ENCODE peak calls at places on chromosomes 11 and 22, in ten cellular contexts. N is fibroblast of mammary gland; E is cardiac muscle cell; I is HCT116; J is stimulated activated CD4-positive, alpha-beta T cell treated with anti-CD3 and anti-CD28 coated beads, Interleukin-2, amount 100 ng/mL, for 24 hours; H is bronchial epithelial cell; W is choroid plexus epithelial cell; A is head of caudate nucleus; V is colonic mucosa; T is endothelial cell. B is an unnamed sample.

GRCh38 chr22:37163618-37164534 is 14.2 kb upstream of the IL2RB start:
- DNase-seq in N (no peak), E (no peak), I (no peak), J (peak), H (no peak), W (no peak), A (no peak), V (no peak), T (no peak), B (peak)

GRCh38 chr11:10349281-10349665 is 44.4 kb downstream of the ADM start:
- DNase-seq in N (no peak), E (no peak), I (no peak), J (no peak), H (no peak), W (no peak), A (no peak), V (no peak), T (no peak), B (no peak)

GRCh38 chr11:58866788-58867187 is 22.3 kb upstream of the GLYATL2 start:
- DNase-seq in N (peak), E (no peak), I (no peak), J (no peak), H (peak), W (no peak), A (no peak), V (no peak), T (no peak), B (no peak)

GRCh38 chr11:105372214-105372613 is 232.6 kb upstream of the CARD18 start:
- DNase-seq in N (no peak), E (peak), I (no peak), J (no peak), H (peak), W (peak), A (no peak), V (no peak), T (no peak), B (no peak)

GRCh38 chr11:17387811-17388210 is 648 bp downstream of the KCNJ11 start:
- DNase-seq in N (no peak), E (no peak), I (no peak), J (no peak), H (no peak), W (no peak), A (no peak), V (no peak), T (no peak), B (no peak)

GRCh38 chr11:45102810-45103621 is 43.4 kb upstream of the PRDM11 start:
- DNase-seq in N (peak), E (peak), I (peak), J (peak), H (peak), W (peak), A (peak), V (peak), T (peak), B (peak)

GRCh38 chr11:71421392-71421950 is 26.7 kb downstream of the DHCR7 start:
- DNase-seq in N (no peak), E (no peak), I (no peak), J (no peak), H (no peak), W (no peak), A (no peak), V (no peak), T (no peak), B (no peak)

GRCh38 chr11:132715041-132715440 is 817.3 kb downstream of the OPCML start:
- DNase-seq in N (no peak), E (no peak), I (no peak), J (no peak), H (no peak), W (peak), A (no peak), V (no peak), T (no peak), B (no peak)

GRCh38 chr11:134025086-134025437 is 43.8 kb upstream of the JAM3 start:
- DNase-seq in N (no peak), E (no peak), I (no peak), J (no peak), H (no peak), W (no peak), A (no peak), V (no peak), T (no peak), B (no peak)

GRCh38 chr11:2267871-2268825 is 2.2 kb downstream of the ASCL2 start:
- DNase-seq in N (no peak), E (no peak), I (no peak), J (peak), H (no peak), W (no peak), A (no peak), V (no peak), T (no peak), B (no peak)

GRCh38 chr11:10886652-10887250 is 28.9 kb upstream of the ZBED5 start:
- DNase-seq in N (no peak), E (no peak), I (no peak), J (no peak), H (no peak), W (no peak), A (no peak), V (no peak), T (no peak), B (no peak)

GRCh38 chr11:19679952-19680823 is 32.4 kb upstream of the NAV2 start:
- DNase-seq in N (peak), E (peak), I (peak), J (no peak), H (peak), W (peak), A (peak), V (peak), T (no peak), B (no peak)